ENCODE peak calls at places on chromosomes 7 and 10, in seven cellular contexts. E is A549, L is HL-60, H is HCT116, N is HepG2, P is K562, I is Panc1. A is an unnamed sample.

GRCh38 chr10:86361134-86362128 is 5.2 kb downstream of the GRID1 start:
- DNase-seq in P (no peak), E (no peak), L (no peak), H (no peak), N (no peak), I (no peak), A (no peak)

GRCh38 chr10:132570265-132570664 is 32.7 kb downstream of the INPP5A start:
- DNase-seq in P (no peak), E (no peak), N (no peak), H (no peak), I (no peak), L (no peak), A (no peak)

GRCh38 chr7:152590481-152590880 is 85.5 kb downstream of the XRCC2 start:
- DNase-seq in E (no peak), L (no peak), I (no peak), N (no peak), P (no peak), H (no peak), A (no peak)

GRCh38 chr7:55576753-55577152 is 4.5 kb upstream of the VOPP1 start:
- DNase-seq in E (no peak), L (no peak), H (no peak), I (no peak), P (no peak), N (no peak), A (no peak)

GRCh38 chr10:116787893-116788665 is 45.7 kb upstream of the HSPA12A start:
- DNase-seq in L (peak), E (peak), I (no peak), H (peak), P (peak), N (peak), A (peak)

GRCh38 chr7:55365103-55365679 is at the start of gene LANCL2:
- DNase-seq in P (peak), I (no peak), H (no peak), L (no peak), E (peak), N (no peak), A (peak)

GRCh38 chr7:22671177-22671879 is 55.7 kb upstream of the IL6 start:
- DNase-seq in E (no peak), I (no peak), N (no peak), H (no peak), L (no peak), P (no peak), A (no peak)

GRCh38 chr10:49678827-49679479 is 498 bp upstream of the C10orf53 start:
- DNase-seq in H (no peak), I (no peak), L (no peak), P (peak), E (no peak), N (no peak), A (no peak)

GRCh38 chr7:64876792-64877713 is 26.0 kb upstream of the ZNF273 start:
- DNase-seq in L (no peak), E (no peak), I (no peak), N (no peak), H (no peak), P (no peak), A (peak)

GRCh38 chr7:148828965-148829364 is 55.1 kb downstream of the EZH2 start:
- DNase-seq in P (peak), H (no peak), E (no peak), N (no peak), L (no peak), I (no peak), A (no peak)

GRCh38 chr10:62850646-62851045 is 34.5 kb upstream of the EGR2 start:
- DNase-seq in N (no peak), H (no peak), E (no peak), L (no peak), P (no peak), I (no peak), A (no peak)

GRCh38 chr10:120456626-120457430 is at the start of gene PLPP4:
- DNase-seq in N (no peak), P (peak), L (no peak), H (no peak), I (no peak), E (no peak), A (peak)

GRCh38 chr7:141239661-141240060 is 165.8 kb downstream of the TMEM178B start:
- DNase-seq in L (no peak), H (no peak), I (no peak), N (no peak), P (no peak), E (no peak), A (no peak)

GRCh38 chr7:4136501-4137110 is 545.5 kb upstream of the FOXK1 start:
- DNase-seq in P (no peak), L (no peak), H (no peak), E (no peak), N (peak), I (no peak), A (peak)

GRCh38 chr7:133794490-133794889 is 332.6 kb upstream of the LRGUK start:
- DNase-seq in H (no peak), P (no peak), N (no peak), E (no peak), I (no peak), L (no peak), A (no peak)

GRCh38 chr10:89003344-89003743 is 12.7 kb downstream of the FAS start:
- DNase-seq in E (no peak), N (no peak), L (no peak), I (no peak), H (no peak), P (no peak), A (no peak)
- TF ChIP-seq REST in E (no peak), N (no peak), L (no peak), I (no peak), H (no peak), P (no peak), A (no peak)

DNA sequence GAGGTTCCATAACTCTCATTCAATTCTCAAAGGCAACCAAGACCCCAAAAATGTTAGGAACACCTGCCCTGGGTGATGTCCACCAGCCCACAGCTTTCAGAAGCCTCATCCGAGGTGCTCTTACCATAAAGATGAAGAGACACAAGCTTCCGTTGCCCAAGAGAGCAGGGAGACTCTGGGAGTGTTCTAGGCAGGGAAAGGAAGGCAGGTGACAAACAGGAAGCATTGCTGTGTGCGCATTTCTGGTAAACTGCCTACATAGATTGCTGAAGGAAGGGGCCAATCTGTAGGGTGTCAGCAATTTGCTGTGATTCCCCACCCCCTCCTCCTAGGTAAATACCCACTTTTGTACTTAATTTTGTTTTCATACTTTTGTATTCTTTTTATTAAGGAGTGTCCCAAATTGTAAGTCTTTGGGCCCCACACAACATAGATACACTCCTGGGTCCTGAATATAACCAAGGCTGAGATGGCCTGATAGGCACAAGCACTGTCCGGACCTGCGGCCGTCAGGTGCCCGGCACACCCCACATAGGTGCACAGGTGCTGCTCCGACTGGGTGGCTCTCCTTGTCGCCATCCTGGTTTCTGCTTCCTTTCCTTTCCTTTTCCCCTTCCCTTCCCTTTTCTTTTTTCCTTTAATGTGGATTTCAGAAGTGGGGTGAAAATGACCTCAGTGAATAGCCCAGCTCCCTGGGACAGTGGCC is 51.4 kb upstream of the SMNDC1 start:
- DNase-seq in E (no peak), P (no peak), N (no peak), L (no peak), H (no peak), I (no peak), A (no peak)
- TF ChIP-seq REST in E (no peak), P (no peak), N (no peak), L (no peak), H (no peak), I (no peak), A (no peak)

GRCh38 chr7:24419527-24419926 is 135.5 kb downstream of the NPY start:
- DNase-seq in P (no peak), I (no peak), H (no peak), E (no peak), L (no peak), N (no peak), A (no peak)
- TF ChIP-seq REST in P (no peak), I (no peak), H (no peak), E (no peak), L (no peak), N (no peak), A (no peak)

GRCh38 chr10:98331888-98332287 is 63.9 kb upstream of the LOXL4 start:
- DNase-seq in N (peak), H (peak), E (no peak), I (no peak), L (no peak), P (peak), A (peak)
- TF ChIP-seq REST in N (no peak), H (no peak), E (no peak), I (no peak), L (no peak), P (no peak), A (no peak)

GRCh38 chr10:26384600-26384999 is 53.5 kb upstream of the APBB1IP start:
- DNase-seq in H (no peak), N (no peak), P (no peak), L (no peak), E (no peak), I (no peak), A (no peak)
- TF ChIP-seq REST in H (no peak), N (no peak), P (no peak), L (no peak), E (no peak), I (no peak), A (no peak)

GRCh38 chr10:15180736-15181135 is 12.2 kb upstream of the NMT2 start:
- DNase-seq in E (no peak), L (no peak), H (no peak), I (no peak), P (no peak), N (peak), A (no peak)
- TF ChIP-seq REST in E (no peak), L (no peak), H (no peak), I (no peak), P (no peak), N (no peak), A (no peak)

DNA sequence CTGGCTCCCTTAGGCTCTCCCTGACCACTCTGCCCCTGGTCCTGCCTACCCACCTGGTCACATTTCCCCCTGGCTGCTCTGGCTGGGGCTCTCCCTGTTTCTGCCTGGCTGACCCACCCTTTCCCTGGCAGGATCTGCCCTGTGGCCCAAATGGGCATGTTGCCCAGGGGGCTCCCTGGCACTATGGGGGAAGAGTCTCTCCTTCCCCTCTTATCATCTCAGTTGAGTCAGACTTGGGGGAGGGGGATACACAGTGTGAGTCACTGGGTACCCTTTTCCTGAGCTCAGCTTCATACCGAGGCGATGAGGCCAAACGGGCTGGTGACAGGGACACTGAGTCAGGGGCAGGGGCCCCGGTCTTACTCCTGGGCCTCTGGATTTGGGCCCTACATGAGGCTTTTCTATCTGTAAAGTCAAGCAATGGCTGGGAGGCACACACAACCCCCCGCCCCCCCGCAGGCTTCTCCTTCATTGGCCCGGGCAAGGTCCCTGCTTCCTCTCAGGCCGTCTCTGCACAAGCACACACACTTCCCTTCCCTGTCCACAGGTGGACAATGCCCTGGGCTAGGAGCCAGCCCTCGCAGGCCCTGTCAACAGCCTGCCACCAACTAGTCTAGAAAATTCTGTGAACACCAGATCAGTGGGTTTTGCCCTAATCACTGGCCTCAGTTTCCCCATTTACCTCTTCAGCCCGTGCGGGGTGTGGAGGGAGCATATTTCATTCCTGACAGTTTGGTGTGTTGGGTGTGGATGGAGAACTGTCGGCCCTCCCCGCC is 627 bp upstream of the FLNC start:
- DNase-seq in P (peak), I (peak), H (no peak), L (no peak), E (no peak), N (no peak), A (peak)
- TF ChIP-seq REST in P (no peak), I (no peak), H (no peak), L (no peak), E (no peak), N (no peak), A (no peak)

DNA sequence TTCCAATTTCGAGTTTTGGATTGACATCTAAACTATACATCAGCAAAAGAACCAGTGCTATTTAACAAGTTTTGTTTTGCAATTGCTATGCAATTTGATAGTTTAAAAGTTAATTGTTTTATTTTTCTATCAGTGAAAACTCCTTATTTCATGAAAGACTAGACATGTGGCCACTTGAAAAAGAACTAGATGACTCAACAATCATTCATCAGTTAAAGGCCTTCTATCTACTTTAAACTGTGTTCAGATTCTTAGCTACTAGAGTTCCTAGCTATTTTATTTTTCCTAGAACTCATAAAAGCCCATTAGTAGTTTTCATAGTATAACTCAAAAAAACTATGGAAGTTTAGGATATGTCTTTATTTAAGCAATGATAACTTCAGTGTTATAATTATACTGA is 104.6 kb upstream of the LSM8 start:
- DNase-seq in E (no peak), N (no peak), P (no peak), I (no peak), L (no peak), H (no peak), A (no peak)
- TF ChIP-seq REST in E (no peak), N (no peak), P (no peak), I (no peak), L (no peak), H (no peak), A (no peak)

GRCh38 chr10:125883198-125883597 is 2.1 kb upstream of the DHX32 start:
- DNase-seq in H (no peak), L (no peak), P (no peak), E (no peak), N (no peak), I (no peak), A (no peak)

GRCh38 chr10:125880719-125881118 is 373 bp downstream of the DHX32 start:
- DNase-seq in H (no peak), P (no peak), E (no peak), L (no peak), N (no peak), I (no peak), A (peak)

GRCh38 chr10:125882596-125882995 is 1.5 kb upstream of the DHX32 start:
- DNase-seq in L (no peak), H (no peak), P (no peak), N (no peak), I (no peak), E (no peak), A (no peak)

GRCh38 chr10:125881192-125881591 is at the start of gene DHX32:
- DNase-seq in L (no peak), E (no peak), N (no peak), H (no peak), P (no peak), I (no peak), A (peak)

DNA sequence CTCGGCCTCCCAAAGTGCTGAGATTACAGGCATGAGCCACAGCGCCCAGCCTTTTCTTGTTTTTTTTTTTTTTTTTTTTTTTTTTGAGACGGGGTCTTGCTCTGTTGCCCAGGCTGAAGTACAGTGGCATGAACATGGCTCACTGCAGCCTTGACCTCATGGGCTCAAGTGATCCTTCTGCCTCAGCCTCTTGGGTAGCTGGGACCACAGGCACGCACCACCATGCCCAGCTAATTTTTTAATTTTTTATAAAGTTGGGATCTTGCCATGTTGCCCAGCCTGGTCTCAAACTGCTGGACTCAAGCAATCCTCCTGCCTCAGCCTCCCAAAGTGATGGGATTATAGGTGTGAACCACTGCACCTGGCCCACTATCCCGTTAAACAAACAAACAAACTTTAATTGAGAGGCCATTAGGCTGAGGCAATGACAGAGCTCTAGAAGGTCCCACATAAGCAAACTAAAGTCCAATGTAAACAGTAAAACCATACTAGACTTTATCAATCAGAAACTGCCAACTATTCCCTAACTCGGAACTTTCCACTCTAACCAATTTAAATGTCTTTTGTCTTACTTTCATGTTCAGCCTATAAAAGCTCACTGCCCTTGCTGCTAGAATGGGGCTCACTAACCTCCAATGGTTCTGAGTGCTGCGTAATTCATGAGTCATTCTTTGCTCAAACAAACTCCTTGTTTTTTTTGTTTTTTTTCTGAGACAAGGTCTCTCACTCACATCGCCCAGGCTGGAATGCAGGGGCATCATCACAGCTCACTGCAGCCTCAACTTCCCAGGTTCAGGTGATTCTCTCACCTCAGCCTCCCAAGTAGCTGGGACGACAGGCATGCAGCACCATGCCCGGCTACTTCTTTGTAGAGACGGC is 1.9 kb downstream of the DHX32 start:
- DNase-seq in E (peak), I (peak), L (no peak), P (no peak), N (peak), H (peak), A (no peak)
- TF ChIP-seq REST in E (no peak), I (no peak), L (no peak), P (no peak), N (no peak), H (no peak), A (no peak)